ENCODE peak calls at places on chromosomes 7 and 10, in nine cellular contexts. T is cardiac fibroblast; A is Karpas-422; Y is GM12892; G is stimulated activated CD4-positive, alpha-beta T cell treated with anti-CD3 and anti-CD28 coated beads, TNF-alpha, amount 100 ng/mL, for 24 hours; R is OCI-LY7; B is T-helper 1 cell; L is ureter; E is bronchial epithelial cell. Z is an unnamed sample.

GRCh38 chr7:24825931-24826661 is 68.8 kb upstream of the GSDME start:
- DNase-seq in Y (no peak), G (no peak), L (no peak), B (no peak), E (peak), R (no peak), A (no peak), T (peak), Z (no peak)

GRCh38 chr7:112144284-112145059 is 61.7 kb downstream of the DOCK4 start:
- DNase-seq in A (no peak), E (no peak), R (no peak), G (no peak), T (no peak), L (no peak), B (no peak), Y (no peak), Z (no peak)

GRCh38 chr10:70648427-70648826 is 23.9 kb upstream of the ADAMTS14 start:
- DNase-seq in R (peak), G (no peak), B (no peak), L (no peak), A (peak), E (no peak), Y (no peak), T (no peak), Z (no peak)

GRCh38 chr7:29866490-29866930 is 60.2 kb downstream of the WIPF3 start:
- DNase-seq in B (no peak), A (no peak), T (peak), R (no peak), E (peak), L (no peak), G (no peak), Y (no peak), Z (no peak)

GRCh38 chr10:131629026-131629425 is 271.8 kb upstream of the PPP2R2D start:
- DNase-seq in B (no peak), L (no peak), T (no peak), E (no peak), G (no peak), R (no peak), A (no peak), Y (no peak), Z (no peak)

GRCh38 chr7:135204876-135205275 is 6.5 kb downstream of the WDR91 start:
- DNase-seq in B (no peak), E (peak), Y (no peak), G (no peak), A (no peak), R (no peak), L (no peak), T (no peak), Z (no peak)

GRCh38 chr10:27360581-27361172 is 120.1 kb upstream of the ACBD5 start:
- DNase-seq in A (peak), T (peak), G (peak), Y (peak), R (peak), E (peak), B (peak), L (peak), Z (peak)

GRCh38 chr7:96415293-96415940 is 93.5 kb upstream of the SLC25A13 start:
- DNase-seq in G (no peak), L (no peak), E (no peak), T (no peak), R (no peak), A (no peak), Y (no peak), B (no peak), Z (no peak)

GRCh38 chr10:28242560-28243204 is 60.2 kb downstream of the MPP7 start:
- DNase-seq in Y (no peak), B (no peak), L (no peak), E (no peak), A (no peak), R (peak), G (no peak), T (no peak), Z (no peak)

GRCh38 chr7:158390460-158390859 is 197.2 kb downstream of the PTPRN2 start:
- DNase-seq in B (no peak), L (no peak), R (no peak), E (no peak), G (no peak), Y (no peak), A (no peak), T (no peak), Z (no peak)

GRCh38 chr10:4316166-4316810 is 509.7 kb upstream of the AKR1E2 start:
- DNase-seq in Y (no peak), L (no peak), G (no peak), T (peak), E (no peak), B (no peak), R (no peak), A (no peak), Z (no peak)

GRCh38 chr10:18861382-18861781 is 187.2 kb upstream of the MALRD1 start:
- DNase-seq in L (no peak), T (no peak), E (no peak), R (no peak), B (no peak), A (no peak), G (no peak), Y (no peak), Z (no peak)

GRCh38 chr7:106652092-106652491 is 8.9 kb downstream of the CCDC71L start:
- DNase-seq in A (no peak), G (no peak), B (no peak), R (no peak), Y (no peak), L (no peak), E (no peak), T (no peak), Z (no peak)

GRCh38 chr10:66827353-66827752 is 98.5 kb upstream of the LRRTM3 start:
- DNase-seq in Y (no peak), B (no peak), L (no peak), R (no peak), T (peak), A (no peak), E (peak), G (no peak), Z (no peak)

GRCh38 chr10:14736600-14737081 is 38.1 kb downstream of the FAM107B start:
- DNase-seq in L (no peak), G (no peak), E (no peak), R (peak), A (no peak), B (no peak), T (peak), Y (no peak), Z (no peak)

GRCh38 chr10:71713135-71714040 is 6.2 kb downstream of the C10orf105 start:
- DNase-seq in L (peak), E (peak), R (peak), Y (no peak), B (no peak), T (peak), A (no peak), G (no peak), Z (no peak)

GRCh38 chr7:27364344-27364758 is 121.7 kb downstream of the EVX1 start:
- DNase-seq in A (no peak), B (no peak), L (peak), Y (no peak), G (no peak), E (peak), R (no peak), T (peak), Z (no peak)

GRCh38 chr7:96085953-96086352 is 235.9 kb downstream of the SLC25A13 start:
- DNase-seq in R (no peak), G (no peak), A (no peak), E (no peak), L (no peak), T (no peak), B (no peak), Y (no peak), Z (no peak)

GRCh38 chr7:150717821-150718420 is 1.5 kb downstream of the GIMAP1 start:
- DNase-seq in R (no peak), L (no peak), E (no peak), G (no peak), T (no peak), A (no peak), B (no peak), Y (no peak), Z (no peak)

GRCh38 chr10:101001225-101002035 is 1.8 kb downstream of the LZTS2 start:
- DNase-seq in B (no peak), R (no peak), E (peak), T (peak), A (no peak), G (no peak), L (peak), Y (no peak), Z (no peak)

GRCh38 chr7:42014625-42015412 is 222.2 kb downstream of the GLI3 start:
- DNase-seq in R (peak), L (no peak), A (peak), Y (no peak), T (peak), E (peak), B (no peak), G (no peak), Z (peak)